ENCODE peak calls at places on chromosomes 12 and 14, in ten cellular contexts. Y is A549, Q is AG04449, M is fibroblast of pulmonary artery, N is cardiac fibroblast, O is lower leg skin, H is type B pancreatic cell, K is astrocyte of the cerebellum, L is endothelial cell, S is heart right ventricle. I is an unnamed sample.
A peak's percentile ranks its signal among the peaks of the same experiment; 100 is the strongest.

GRCh38 chr12:110874781-110875180 is 28.0 kb downstream of the CCDC63 start:
- DNase-seq in Y (no peak), Q (no peak), M (no peak), N (no peak), O (no peak), H (no peak), K (no peak), L (no peak), S (no peak), I (no peak)

GRCh38 chr14:103879570-103880333 is 32.4 kb upstream of the PPP1R13B start:
- DNase-seq in Y (peak; percentile 97), Q (no peak), M (no peak), N (peak; percentile 4), O (no peak), H (no peak), K (no peak), L (peak; percentile 34), S (peak; percentile 59), I (peak; percentile 23)

GRCh38 chr14:104428333-104428851 is 151.2 kb upstream of the C14orf180 start:
- DNase-seq in Y (no peak), Q (no peak), M (no peak), N (no peak), O (no peak), H (peak; percentile 56), K (no peak), L (no peak), S (no peak), I (no peak)

GRCh38 chr14:70029296-70030132 is 150.3 kb downstream of the SMOC1 start:
- DNase-seq in Y (no peak), Q (no peak), M (no peak), N (no peak), O (no peak), H (no peak), K (no peak), L (no peak), S (no peak), I (no peak)

GRCh38 chr12:105083041-105083440 is 1.2 kb downstream of the ALDH1L2 start:
- DNase-seq in Y (no peak), Q (no peak), M (no peak), N (peak; percentile 12), O (no peak), H (no peak), K (no peak), L (no peak), S (no peak), I (no peak)

GRCh38 chr14:44803239-44803905 is 158.4 kb downstream of the KLHL28 start:
- DNase-seq in Y (peak; percentile 26), Q (peak; percentile 4), M (peak; percentile 83), N (peak; percentile 81), O (no peak), H (no peak), K (peak; percentile 52), L (no peak), S (no peak), I (no peak)

GRCh38 chr14:38254565-38255407 is 1.1 kb downstream of the CLEC14A start:
- DNase-seq in Y (no peak), Q (no peak), M (peak; percentile 34), N (peak; percentile 13), O (no peak), H (no peak), K (no peak), L (peak; percentile 24), S (peak; percentile 25), I (no peak)

GRCh38 chr12:62414180-62414579 is 52.4 kb upstream of the MON2 start:
- DNase-seq in Y (no peak), Q (no peak), M (no peak), N (no peak), O (no peak), H (no peak), K (no peak), L (no peak), S (no peak), I (no peak)

GRCh38 chr12:124939428-124940142 is 25.1 kb upstream of the UBC start:
- DNase-seq in Y (peak; percentile 72), Q (peak; percentile 88), M (peak; percentile 94), N (peak; percentile 97), O (peak; percentile 87), H (peak; percentile 95), K (peak; percentile 81), L (peak; percentile 89), S (peak; percentile 85), I (peak; percentile 95)

GRCh38 chr12:100472325-100472724 is 1.3 kb upstream of the NR1H4 start:
- DNase-seq in Y (no peak), Q (no peak), M (no peak), N (no peak), O (no peak), H (no peak), K (no peak), L (no peak), S (no peak), I (no peak)

GRCh38 chr12:31586703-31587102 is 4.2 kb downstream of the DENND5B start:
- DNase-seq in Y (no peak), Q (no peak), M (no peak), N (no peak), O (no peak), H (no peak), K (no peak), L (no peak), S (no peak), I (no peak)

GRCh38 chr14:57287745-57288144 is 19.0 kb downstream of the AP5M1 start:
- DNase-seq in Y (no peak), Q (no peak), M (no peak), N (no peak), O (no peak), H (no peak), K (no peak), L (no peak), S (no peak), I (no peak)

GRCh38 chr12:24851816-24852337 is 97.0 kb downstream of the BCAT1 start:
- DNase-seq in Y (no peak), Q (no peak), M (no peak), N (no peak), O (no peak), H (no peak), K (no peak), L (no peak), S (no peak), I (no peak)

GRCh38 chr12:25328082-25328712 is 77.5 kb upstream of the KRAS start:
- DNase-seq in Y (no peak), Q (no peak), M (peak; percentile 75), N (peak; percentile 68), O (no peak), H (no peak), K (peak; percentile 26), L (no peak), S (no peak), I (peak; percentile 12)

GRCh38 chr14:22900088-22900799 is 17.2 kb downstream of the REM2 start:
- DNase-seq in Y (peak; percentile 77), Q (no peak), M (peak; percentile 82), N (peak; percentile 85), O (peak; percentile 51), H (no peak), K (peak; percentile 59), L (peak; percentile 36), S (no peak), I (peak; percentile 66)

GRCh38 chr14:89619616-89620273 is 202.7 kb upstream of the FOXN3 start:
- DNase-seq in Y (no peak), Q (no peak), M (no peak), N (no peak), O (no peak), H (no peak), K (no peak), L (no peak), S (no peak), I (no peak)

GRCh38 chr12:96398422-96399080 is 1.7 kb downstream of the CDK17 start:
- DNase-seq in Y (no peak), Q (no peak), M (peak; percentile 47), N (peak; percentile 37), O (no peak), H (no peak), K (no peak), L (no peak), S (no peak), I (no peak)

GRCh38 chr12:5562581-5562980 is 130.7 kb downstream of the NTF3 start:
- DNase-seq in Y (no peak), Q (no peak), M (no peak), N (no peak), O (no peak), H (no peak), K (no peak), L (no peak), S (no peak), I (no peak)
- TF ChIP-seq CTCF in Y (no peak), Q (no peak), M (no peak), N (no peak), O (no peak), H (no peak), K (no peak), L (no peak), S (no peak), I (no peak)

GRCh38 chr14:106039400-106039799 is 513.0 kb downstream of the TMEM121 start:
- DNase-seq in Y (no peak), Q (no peak), M (no peak), N (no peak), O (no peak), H (no peak), K (no peak), L (no peak), S (no peak), I (peak; percentile 92)

GRCh38 chr14:106044515-106044914 is 518.1 kb downstream of the TMEM121 start:
- DNase-seq in Y (no peak), Q (no peak), M (no peak), N (no peak), O (no peak), H (no peak), K (no peak), L (no peak), S (no peak), I (no peak)

GRCh38 chr14:106044949-106045596 is 518.7 kb downstream of the TMEM121 start:
- DNase-seq in Y (peak; percentile 19), Q (no peak), M (no peak), N (peak; percentile 15), O (no peak), H (no peak), K (no peak), L (no peak), S (peak; percentile 31), I (peak; percentile 97)
- TF ChIP-seq CTCF in Y (peak; percentile 49), Q (no peak), M (no peak), N (peak; percentile 14), O (no peak), H (no peak), K (no peak), L (no peak), S (peak; percentile 65), I (peak; percentile 89)

GRCh38 chr14:52923902-52924575 is 26.8 kb downstream of the FERMT2 start:
- DNase-seq in Y (no peak), Q (no peak), M (no peak), N (no peak), O (no peak), H (no peak), K (no peak), L (no peak), S (no peak), I (peak; percentile 31)
- TF ChIP-seq CTCF in Y (peak; percentile 35), Q (no peak), M (no peak), N (no peak), O (no peak), H (no peak), K (no peak), L (no peak), S (no peak), I (no peak)

DNA sequence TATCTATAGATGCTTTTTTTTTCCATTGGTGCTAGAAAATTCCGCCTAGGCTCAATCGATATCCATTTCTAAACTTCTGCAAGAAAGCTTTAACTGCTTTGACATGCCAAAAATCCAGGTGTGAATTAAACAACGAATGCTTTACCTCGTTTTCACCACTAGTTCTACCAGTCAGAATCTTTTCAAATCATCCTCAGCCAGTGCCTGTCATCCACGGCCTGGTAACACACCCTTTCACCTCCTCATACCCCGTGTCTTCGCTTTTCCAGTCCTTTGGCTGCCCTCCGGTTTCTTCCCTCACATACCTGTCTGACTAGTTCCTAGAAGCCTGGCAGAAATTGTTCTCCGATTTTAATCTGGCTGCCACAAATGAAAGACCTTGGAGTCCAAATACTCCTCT is 1.4 kb upstream of the PHC1 start:
- DNase-seq in Y (peak; percentile 36), Q (no peak), M (no peak), N (no peak), O (peak; percentile 38), H (no peak), K (no peak), L (peak; percentile 7), S (no peak), I (peak; percentile 12)
- TF ChIP-seq CTCF in Y (no peak), Q (no peak), M (no peak), N (no peak), O (no peak), H (peak; percentile 65), K (peak; percentile 7), L (peak; percentile 50), S (no peak), I (peak; percentile 41)